ENCODE peak calls at places on chromosomes 3 and 15, in four cellular contexts. V, A, J and M are unnamed samples.

GRCh38 chr3:110027446-110027845 is 690.1 kb upstream of the DPPA4 start:
- DNase-seq in V (no peak), A (no peak), J (no peak), M (no peak)

GRCh38 chr3:132981746-132982145 is 56.4 kb upstream of the TMEM108 start:
- DNase-seq in V (no peak), A (no peak), J (no peak), M (no peak)

GRCh38 chr3:123657111-123657510 is 72.3 kb upstream of the HACD2 start:
- DNase-seq in V (no peak), A (no peak), J (no peak), M (no peak)

GRCh38 chr15:66883322-66883911 is 181.4 kb downstream of the SMAD6 start:
- DNase-seq in V (peak; percentile 86), A (peak; percentile 77), J (peak; percentile 96), M (peak; percentile 97)

GRCh38 chr3:147343926-147344325 is 62.4 kb downstream of the ZIC4 start:
- DNase-seq in V (no peak), A (no peak), J (no peak), M (no peak)

GRCh38 chr3:111481551-111481950 is 60.4 kb upstream of the CD96 start:
- DNase-seq in V (no peak), A (no peak), J (no peak), M (no peak)

GRCh38 chr15:73882761-73883419 is 9.5 kb downstream of the TBC1D21 start:
- DNase-seq in V (peak; percentile 22), A (no peak), J (no peak), M (no peak)

GRCh38 chr3:195001961-195002861 is 268.7 kb downstream of the XXYLT1 start:
- DNase-seq in V (peak; percentile 78), A (peak; percentile 65), J (peak; percentile 25), M (no peak)

GRCh38 chr3:156976933-156977332 is 150.8 kb downstream of the LEKR1 start:
- DNase-seq in V (no peak), A (no peak), J (no peak), M (no peak)

GRCh38 chr15:84702961-84703482 is 12.9 kb downstream of the SEC11A start:
- DNase-seq in V (peak; percentile 36), A (no peak), J (no peak), M (peak; percentile 86)

GRCh38 chr3:28575748-28576589 is 227.3 kb upstream of the AZI2 start:
- DNase-seq in V (peak; percentile 25), A (no peak), J (no peak), M (no peak)

GRCh38 chr3:154981201-154981600 is 98.9 kb upstream of the MME start:
- DNase-seq in V (no peak), A (no peak), J (no peak), M (no peak)

GRCh38 chr15:74406992-74407705 is 26.6 kb downstream of the SEMA7A start:
- DNase-seq in V (no peak), A (peak; percentile 22), J (peak; percentile 31), M (no peak)

GRCh38 chr3:3085782-3086181 is 24.4 kb downstream of the IL5RA start:
- DNase-seq in V (no peak), A (no peak), J (no peak), M (no peak)

GRCh38 chr15:66212471-66212870 is 41.1 kb downstream of the MEGF11 start:
- DNase-seq in V (no peak), A (no peak), J (no peak), M (peak; percentile 38)

GRCh38 chr3:152071924-152072323 is 196.8 kb upstream of the MBNL1 start:
- DNase-seq in V (no peak), A (peak; percentile 19), J (no peak), M (no peak)

GRCh38 chr3:58422756-58423324 is 10.8 kb downstream of the PDHB start:
- DNase-seq in V (no peak), A (peak; percentile 40), J (peak; percentile 7), M (no peak)

DNA sequence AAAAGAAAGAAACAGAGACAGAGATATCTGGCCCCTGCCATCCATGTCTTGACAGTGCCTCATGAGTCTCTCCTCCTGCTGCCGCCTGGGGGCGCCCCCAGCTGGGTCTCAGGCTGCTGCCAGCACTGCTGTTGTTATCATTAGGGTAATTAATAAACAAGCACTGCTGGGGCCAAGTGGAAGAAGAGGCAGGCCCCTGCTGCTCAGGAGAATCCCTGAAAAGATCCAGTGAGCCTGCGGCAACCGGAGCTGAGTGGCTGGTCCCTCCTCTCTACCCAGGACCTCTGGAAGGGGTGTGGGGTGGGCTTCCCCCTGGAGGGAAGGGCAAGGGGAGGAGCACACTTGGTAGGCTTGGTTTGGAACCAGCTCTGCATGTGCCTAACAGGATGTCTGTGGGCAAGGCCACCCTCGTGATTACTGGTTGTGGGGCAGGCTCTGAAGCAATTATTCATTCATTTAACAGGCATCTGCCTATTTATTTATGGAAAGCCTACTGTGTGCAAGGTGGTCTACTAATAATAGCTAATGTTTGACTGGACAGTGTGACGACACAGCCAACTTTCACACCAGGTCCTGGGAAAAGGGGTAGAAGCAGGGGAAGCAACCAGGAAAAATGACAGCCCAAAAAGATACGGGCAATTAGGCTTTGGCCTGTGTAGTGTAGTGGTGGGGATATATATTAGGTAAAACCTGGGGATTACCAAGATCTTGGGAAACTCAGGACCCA is 1.2 kb upstream of the TYRO3 start:
- DNase-seq in V (peak; percentile 69), A (peak; percentile 47), J (peak; percentile 67), M (peak; percentile 78)
- H3K27ac ChIP-seq in V (peak overlapping the region; percentile 50), A (no peak overlapping the region), J (peak overlapping the region; percentile 98), M (peak overlapping the region; percentile 2)

GRCh38 chr3:41684802-41685740 is 276.8 kb downstream of the ULK4 start:
- DNase-seq in V (no peak), A (no peak), J (no peak), M (no peak)

GRCh38 chr3:41683666-41684350 is 278.1 kb downstream of the ULK4 start:
- DNase-seq in V (no peak), A (peak; percentile 72), J (no peak), M (no peak)

GRCh38 chr3:41693799-41694198 is 268.1 kb downstream of the ULK4 start:
- DNase-seq in V (no peak), A (no peak), J (no peak), M (no peak)

GRCh38 chr3:41690766-41691563 is 270.9 kb downstream of the ULK4 start:
- DNase-seq in V (no peak), A (no peak), J (no peak), M (no peak)

DNA sequence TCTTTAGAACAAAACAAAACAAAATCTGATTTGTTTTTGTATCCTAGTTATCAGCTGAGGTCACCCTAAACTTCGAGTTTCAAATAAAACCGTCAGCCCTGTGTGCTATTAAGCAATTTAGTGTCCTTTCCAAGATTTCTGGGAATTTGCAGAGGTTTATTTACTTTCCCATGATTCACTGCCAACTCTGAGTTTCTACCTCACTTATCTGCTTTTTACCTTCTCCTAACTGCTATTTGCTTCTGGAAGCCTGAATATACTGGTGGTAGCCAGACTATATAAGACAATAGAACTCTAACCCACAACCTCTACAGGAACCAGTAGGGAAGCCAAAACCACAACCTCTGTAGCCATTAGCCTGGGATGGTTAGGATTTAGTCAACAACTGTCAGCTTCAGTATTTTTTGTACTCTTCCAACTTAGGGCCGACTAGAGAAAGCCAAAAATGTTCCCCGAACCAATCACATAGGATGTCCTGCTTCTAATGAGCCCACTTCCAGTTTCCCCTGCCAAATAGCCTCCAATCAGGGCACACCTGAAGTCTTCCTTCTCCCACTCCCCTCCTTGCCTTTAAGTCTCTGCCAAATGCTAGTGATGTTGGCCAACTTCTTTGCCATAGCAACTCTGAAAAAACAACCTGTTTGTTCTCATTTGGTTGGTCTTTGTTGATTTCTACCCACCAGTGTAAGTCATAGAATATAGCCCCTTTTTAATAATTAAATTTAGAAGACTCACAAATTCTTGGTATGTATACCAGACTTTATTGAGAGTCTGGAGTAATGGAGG is 273.1 kb downstream of the ULK4 start:
- DNase-seq in V (no peak), A (peak; percentile 31), J (no peak), M (no peak)
- TF ChIP-seq EP300 in V (no peak), A (no peak), J (no peak), M (no peak)

GRCh38 chr3:129441215-129441614 is 1.2 kb downstream of the IFT122 start:
- DNase-seq in V (no peak), A (no peak), J (no peak), M (no peak)

GRCh38 chr3:129442947-129443346 is 2.9 kb downstream of the IFT122 start:
- DNase-seq in V (no peak), A (no peak), J (no peak), M (no peak)

GRCh38 chr3:129442486-129442885 is 2.5 kb downstream of the IFT122 start:
- DNase-seq in V (no peak), A (no peak), J (no peak), M (no peak)

GRCh38 chr3:129440648-129441190 is 695 bp downstream of the IFT122 start:
- DNase-seq in V (no peak), A (no peak), J (no peak), M (no peak)

DNA sequence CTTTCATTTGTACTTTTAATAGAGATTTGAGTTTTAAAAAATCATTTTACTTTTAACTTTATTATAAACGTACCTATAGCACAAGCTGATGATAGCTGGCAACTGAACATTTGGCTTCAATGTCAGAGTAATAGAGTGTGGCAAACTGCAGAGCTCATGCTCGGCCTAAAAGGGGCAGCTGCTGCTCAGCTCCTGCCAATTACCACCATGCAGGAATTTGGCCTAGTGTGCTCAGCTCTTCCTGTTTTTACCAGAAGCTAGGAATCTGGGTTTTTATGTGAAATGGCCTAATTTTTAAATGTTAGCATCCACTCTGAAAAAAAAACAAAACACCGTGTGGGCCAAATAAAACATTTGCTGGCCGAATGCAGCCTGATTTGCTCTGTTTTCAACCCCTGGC is 1.8 kb downstream of the IFT122 start:
- DNase-seq in V (no peak), A (no peak), J (no peak), M (no peak)
- TF ChIP-seq CTCF in V (no peak), A (no peak), J (no peak), M (no peak)

GRCh38 chr15:83565133-83565532 is 88.8 kb upstream of the ADAMTSL3 start:
- DNase-seq in V (no peak), A (no peak), J (no peak), M (no peak)

GRCh38 chr15:83561661-83562060 is 92.3 kb upstream of the ADAMTSL3 start:
- DNase-seq in V (no peak), A (no peak), J (no peak), M (no peak)

GRCh38 chr15:83569341-83569740 is 84.6 kb upstream of the ADAMTSL3 start:
- DNase-seq in V (no peak), A (no peak), J (no peak), M (no peak)

GRCh38 chr15:83567318-83567717 is 86.6 kb upstream of the ADAMTSL3 start:
- DNase-seq in V (no peak), A (no peak), J (no peak), M (no peak)

DNA sequence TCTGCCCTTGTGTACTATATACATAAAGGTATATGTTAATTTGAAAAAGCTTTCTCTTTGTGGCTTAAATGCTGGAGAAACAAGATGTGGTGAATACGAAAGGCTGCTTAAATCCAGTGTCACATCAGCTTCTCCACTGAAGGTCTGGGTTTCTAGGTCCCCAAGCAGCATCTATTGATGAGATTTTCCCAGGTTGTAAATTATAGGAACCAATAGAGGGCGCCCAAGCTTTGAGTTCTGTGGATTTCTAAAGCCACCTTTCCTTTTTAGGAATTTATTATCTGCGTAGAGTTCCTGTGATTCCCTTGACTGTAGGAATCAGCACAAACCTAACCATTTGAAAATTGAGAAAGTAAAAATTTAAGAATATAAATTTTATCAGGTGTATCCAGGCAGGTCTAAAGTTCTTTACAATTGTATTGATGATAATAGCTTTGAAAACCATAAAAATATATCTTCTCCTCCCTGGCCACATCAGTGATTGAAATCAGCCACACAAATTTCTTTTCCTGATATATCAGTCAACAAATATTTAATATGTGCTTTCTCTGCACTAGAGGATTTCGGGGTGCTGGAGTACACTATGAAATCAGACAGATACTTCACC is 88.3 kb upstream of the ADAMTSL3 start:
- DNase-seq in V (no peak), A (peak; percentile 25), J (peak; percentile 48), M (no peak)
- H3K27ac ChIP-seq in V (no peak overlapping the region), A (no peak overlapping the region), J (no peak overlapping the region), M (no peak overlapping the region)

GRCh38 chr3:69162205-69162980 is 40.0 kb upstream of the LMOD3 start:
- DNase-seq in V (no peak), A (no peak), J (no peak), M (no peak)
- TF ChIP-seq EP300 in V (no peak), A (no peak), J (no peak), M (no peak)